ENCODE peak calls at places on chromosome 18, in six cellular contexts. O is neural progenitor cell, R is HFFc6, M is A549, I is PC-3, S is thoracic aorta. U is an unnamed sample.

GRCh38 chr18:10490401-10491289 is 35.2 kb upstream of the NAPG start:
- DNase-seq in O (peak), R (no peak), M (peak), I (peak), S (no peak), U (peak)

GRCh38 chr18:73859998-73860397 is 287.6 kb downstream of the FBXO15 start:
- DNase-seq in O (no peak), R (no peak), M (no peak), I (no peak), S (no peak), U (no peak)

GRCh38 chr18:47163241-47163640 is 12.9 kb downstream of the IER3IP1 start:
- DNase-seq in O (no peak), R (peak), M (no peak), I (no peak), S (no peak), U (peak)

GRCh38 chr18:44464401-44465185 is 216.1 kb upstream of the SETBP1 start:
- DNase-seq in O (no peak), R (no peak), M (no peak), I (no peak), S (no peak), U (peak)

GRCh38 chr18:62324917-62325805 is at the start of gene TNFRSF11A:
- DNase-seq in O (peak), R (no peak), M (peak), I (peak), S (no peak), U (peak)

GRCh38 chr18:3060667-3061580 is 48.0 kb upstream of the LPIN2 start:
- DNase-seq in O (no peak), R (no peak), M (no peak), I (no peak), S (no peak), U (no peak)

GRCh38 chr18:43882358-43882757 is 605.1 kb upstream of the SYT4 start:
- DNase-seq in O (no peak), R (no peak), M (no peak), I (no peak), S (no peak), U (no peak)

GRCh38 chr18:74511823-74512222 is 15.7 kb downstream of the CNDP2 start:
- DNase-seq in O (no peak), R (no peak), M (no peak), I (no peak), S (no peak), U (no peak)

GRCh38 chr18:48050176-48050575 is 119.7 kb upstream of the SMAD2 start:
- DNase-seq in O (no peak), R (no peak), M (no peak), I (no peak), S (no peak), U (no peak)

GRCh38 chr18:69222089-69222488 is 178.6 kb upstream of the DOK6 start:
- DNase-seq in O (no peak), R (no peak), M (no peak), I (no peak), S (no peak), U (no peak)

DNA sequence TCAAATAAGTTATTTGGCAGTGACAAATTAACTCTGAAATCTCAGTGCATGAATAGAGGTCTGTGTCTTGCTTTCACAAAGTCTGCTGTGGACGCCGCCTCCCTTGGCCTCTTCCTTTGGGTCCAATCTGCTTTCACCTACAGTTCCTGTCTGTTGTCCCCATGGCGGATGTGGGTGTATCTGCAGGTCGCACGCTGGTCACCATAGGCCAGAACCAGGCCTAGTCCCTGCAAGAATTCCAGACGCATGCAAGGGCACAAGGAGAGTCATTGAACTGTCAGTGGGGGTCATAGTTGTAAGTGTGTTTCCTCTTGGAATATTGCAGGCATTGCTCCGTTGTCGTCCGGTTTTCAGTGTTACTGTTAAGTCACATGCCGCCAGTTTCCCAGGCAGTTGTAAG is 7.4 kb downstream of the SOCS6 start:
- DNase-seq in O (peak), R (no peak), M (peak), I (no peak), S (no peak), U (no peak)
- TF ChIP-seq CTCF in O (no peak), R (no peak), M (no peak), I (no peak), S (no peak), U (no peak)

GRCh38 chr18:77422974-77423373 is 173.3 kb downstream of the GALR1 start:
- DNase-seq in O (peak), R (no peak), M (no peak), I (peak), S (no peak), U (peak)
- TF ChIP-seq CTCF in O (peak), R (no peak), M (no peak), I (peak), S (no peak), U (peak)

GRCh38 chr18:55232506-55232905 is 273.2 kb upstream of the CCDC68 start:
- DNase-seq in O (no peak), R (no peak), M (no peak), I (no peak), S (no peak), U (no peak)

GRCh38 chr18:55228707-55229106 is 269.4 kb upstream of the CCDC68 start:
- DNase-seq in O (peak), R (no peak), M (no peak), I (no peak), S (no peak), U (no peak)

GRCh38 chr18:55229682-55230081 is 270.4 kb upstream of the CCDC68 start:
- DNase-seq in O (no peak), R (no peak), M (no peak), I (peak), S (no peak), U (no peak)

GRCh38 chr18:55224086-55224625 is 264.9 kb upstream of the CCDC68 start:
- DNase-seq in O (no peak), R (no peak), M (no peak), I (no peak), S (no peak), U (no peak)

GRCh38 chr18:55228191-55228590 is 268.9 kb upstream of the CCDC68 start:
- DNase-seq in O (peak), R (peak), M (no peak), I (no peak), S (no peak), U (no peak)
- TF ChIP-seq CTCF in O (no peak), R (peak), M (no peak), I (no peak), S (no peak), U (no peak)

GRCh38 chr18:22284581-22285230 is 115.3 kb downstream of the GATA6 start:
- DNase-seq in O (no peak), R (no peak), M (no peak), I (no peak), S (no peak), U (no peak)

GRCh38 chr18:22280453-22280750 is 111.0 kb downstream of the GATA6 start:
- DNase-seq in O (no peak), R (no peak), M (no peak), I (no peak), S (no peak), U (no peak)

GRCh38 chr18:22279741-22280452 is 110.5 kb downstream of the GATA6 start:
- DNase-seq in O (no peak), R (no peak), M (no peak), I (no peak), S (no peak), U (no peak)

GRCh38 chr18:22283397-22283796 is 114.0 kb downstream of the GATA6 start:
- DNase-seq in O (no peak), R (no peak), M (no peak), I (no peak), S (no peak), U (peak)

GRCh38 chr18:22282311-22283235 is 113.2 kb downstream of the GATA6 start:
- DNase-seq in O (no peak), R (peak), M (peak), I (peak), S (no peak), U (peak)
- TF ChIP-seq CTCF in O (no peak), R (no peak), M (no peak), I (no peak), S (no peak), U (no peak)